ENCODE peak calls at places on chromosomes 5 and 9, in seven cellular contexts. One of them, this sample, is unnamed.

GRCh38 chr9:95724253-95724991 is 151.1 kb upstream of the ERCC6L2 start:
- DNase-seq in sigmoid colon: no peak
- DNase-seq in prostate gland: no peak
- DNase-seq in GM23338: no peak
- DNase-seq in transverse colon: peak
- DNase-seq in Panc1: no peak
- DNase-seq in spleen: no peak
- DNase-seq in this sample: no peak

GRCh38 chr5:989961-990530 is 18.6 kb upstream of the NKD2 start:
- DNase-seq in sigmoid colon: peak
- DNase-seq in prostate gland: no peak
- DNase-seq in GM23338: peak
- DNase-seq in transverse colon: peak
- DNase-seq in Panc1: no peak
- DNase-seq in spleen: no peak
- DNase-seq in this sample: no peak

GRCh38 chr9:136051568-136052432 is 43.3 kb downstream of the NACC2 start:
- DNase-seq in sigmoid colon: peak
- DNase-seq in prostate gland: peak
- DNase-seq in GM23338: peak
- DNase-seq in transverse colon: peak
- DNase-seq in Panc1: peak
- DNase-seq in spleen: peak
- DNase-seq in this sample: peak

GRCh38 chr9:130187523-130187846 is 15.3 kb downstream of the NCS1 start:
- DNase-seq in sigmoid colon: no peak
- DNase-seq in prostate gland: no peak
- DNase-seq in GM23338: no peak
- DNase-seq in transverse colon: no peak
- DNase-seq in Panc1: no peak
- DNase-seq in spleen: no peak
- DNase-seq in this sample: no peak

GRCh38 chr5:110832683-110833082 is 93.9 kb downstream of the SLC25A46 start:
- DNase-seq in sigmoid colon: no peak
- DNase-seq in prostate gland: no peak
- DNase-seq in GM23338: no peak
- DNase-seq in transverse colon: no peak
- DNase-seq in Panc1: no peak
- DNase-seq in spleen: no peak
- DNase-seq in this sample: no peak

GRCh38 chr5:29654990-29655389 is 1538.5 kb upstream of the CDH6 start:
- DNase-seq in sigmoid colon: no peak
- DNase-seq in prostate gland: no peak
- DNase-seq in GM23338: no peak
- DNase-seq in transverse colon: no peak
- DNase-seq in Panc1: no peak
- DNase-seq in spleen: no peak
- DNase-seq in this sample: no peak

GRCh38 chr9:2817987-2818386 is 25.9 kb downstream of the PUM3 start:
- DNase-seq in sigmoid colon: no peak
- DNase-seq in prostate gland: no peak
- DNase-seq in GM23338: no peak
- DNase-seq in transverse colon: no peak
- DNase-seq in Panc1: no peak
- DNase-seq in spleen: no peak
- DNase-seq in this sample: no peak

GRCh38 chr5:42595597-42595996 is 161.0 kb upstream of the CCDC152 start:
- DNase-seq in sigmoid colon: no peak
- DNase-seq in prostate gland: no peak
- DNase-seq in GM23338: peak
- DNase-seq in transverse colon: no peak
- DNase-seq in Panc1: no peak
- DNase-seq in spleen: no peak
- DNase-seq in this sample: no peak

GRCh38 chr9:135132008-135132407 is 44.5 kb downstream of the OLFM1 start:
- DNase-seq in sigmoid colon: no peak
- DNase-seq in prostate gland: no peak
- DNase-seq in GM23338: no peak
- DNase-seq in transverse colon: no peak
- DNase-seq in Panc1: no peak
- DNase-seq in spleen: no peak
- DNase-seq in this sample: no peak

GRCh38 chr5:173673295-173674170 is 57.1 kb upstream of the BOD1 start:
- DNase-seq in sigmoid colon: no peak
- DNase-seq in prostate gland: no peak
- DNase-seq in GM23338: no peak
- DNase-seq in transverse colon: no peak
- DNase-seq in Panc1: no peak
- DNase-seq in spleen: no peak
- DNase-seq in this sample: no peak

GRCh38 chr5:180785794-180786221 is 16.8 kb downstream of the MGAT1 start:
- DNase-seq in sigmoid colon: no peak
- DNase-seq in prostate gland: peak
- DNase-seq in GM23338: peak
- DNase-seq in transverse colon: no peak
- DNase-seq in Panc1: no peak
- DNase-seq in spleen: peak
- DNase-seq in this sample: peak

GRCh38 chr5:124349931-124350330 is 396.5 kb downstream of the ZNF608 start:
- DNase-seq in sigmoid colon: no peak
- DNase-seq in prostate gland: no peak
- DNase-seq in GM23338: no peak
- DNase-seq in transverse colon: no peak
- DNase-seq in Panc1: no peak
- DNase-seq in spleen: no peak
- DNase-seq in this sample: no peak

GRCh38 chr9:125996671-125997509 is 249.7 kb downstream of the PBX3 start:
- DNase-seq in sigmoid colon: peak
- DNase-seq in prostate gland: no peak
- DNase-seq in GM23338: no peak
- DNase-seq in transverse colon: no peak
- DNase-seq in Panc1: no peak
- DNase-seq in spleen: no peak
- DNase-seq in this sample: no peak

GRCh38 chr5:88883059-88883565 is at the start of gene MEF2C:
- DNase-seq in sigmoid colon: peak
- DNase-seq in prostate gland: peak
- DNase-seq in GM23338: peak
- DNase-seq in transverse colon: peak
- DNase-seq in Panc1: no peak
- DNase-seq in spleen: peak
- DNase-seq in this sample: no peak

GRCh38 chr5:73153513-73153912 is 19.5 kb upstream of the TMEM174 start:
- DNase-seq in sigmoid colon: no peak
- DNase-seq in prostate gland: no peak
- DNase-seq in GM23338: no peak
- DNase-seq in transverse colon: no peak
- DNase-seq in Panc1: no peak
- DNase-seq in spleen: no peak
- DNase-seq in this sample: no peak

GRCh38 chr5:67897431-67897830 is 318.1 kb upstream of the PIK3R1 start:
- DNase-seq in sigmoid colon: no peak
- DNase-seq in prostate gland: no peak
- DNase-seq in GM23338: no peak
- DNase-seq in transverse colon: no peak
- DNase-seq in Panc1: no peak
- DNase-seq in spleen: no peak
- DNase-seq in this sample: no peak

GRCh38 chr5:142660196-142660595 is 25.7 kb downstream of the FGF1 start:
- DNase-seq in sigmoid colon: no peak
- DNase-seq in prostate gland: no peak
- DNase-seq in GM23338: no peak
- DNase-seq in transverse colon: no peak
- DNase-seq in Panc1: no peak
- DNase-seq in spleen: no peak
- DNase-seq in this sample: no peak

GRCh38 chr9:134438204-134438788 is 112.0 kb downstream of the RXRA start:
- DNase-seq in sigmoid colon: no peak
- DNase-seq in prostate gland: no peak
- DNase-seq in GM23338: peak
- DNase-seq in transverse colon: no peak
- DNase-seq in Panc1: no peak
- DNase-seq in spleen: no peak
- DNase-seq in this sample: no peak

GRCh38 chr5:68562308-68562707 is 346.8 kb downstream of the PIK3R1 start:
- DNase-seq in sigmoid colon: no peak
- DNase-seq in prostate gland: no peak
- DNase-seq in GM23338: no peak
- DNase-seq in transverse colon: no peak
- DNase-seq in Panc1: no peak
- DNase-seq in spleen: no peak
- DNase-seq in this sample: no peak

GRCh38 chr5:9869616-9870288 is 239.6 kb upstream of the TAS2R1 start:
- DNase-seq in sigmoid colon: no peak
- DNase-seq in prostate gland: no peak
- DNase-seq in GM23338: no peak
- DNase-seq in transverse colon: no peak
- DNase-seq in Panc1: no peak
- DNase-seq in spleen: no peak
- DNase-seq in this sample: peak
- TF ChIP-seq POLR2AphosphoS5 in sigmoid colon: no peak
- TF ChIP-seq POLR2AphosphoS5 in prostate gland: no peak
- TF ChIP-seq POLR2AphosphoS5 in GM23338: no peak
- TF ChIP-seq POLR2AphosphoS5 in transverse colon: no peak
- TF ChIP-seq POLR2AphosphoS5 in Panc1: no peak
- TF ChIP-seq POLR2AphosphoS5 in spleen: no peak
- TF ChIP-seq POLR2AphosphoS5 in this sample: no peak

GRCh38 chr9:114098660-114099522 is at the start of gene KIF12:
- DNase-seq in sigmoid colon: no peak
- DNase-seq in prostate gland: peak
- DNase-seq in GM23338: peak
- DNase-seq in transverse colon: peak
- DNase-seq in Panc1: no peak
- DNase-seq in spleen: no peak
- DNase-seq in this sample: no peak

GRCh38 chr9:114097613-114098020 is 1.5 kb downstream of the KIF12 start:
- DNase-seq in sigmoid colon: no peak
- DNase-seq in prostate gland: no peak
- DNase-seq in GM23338: no peak
- DNase-seq in transverse colon: peak
- DNase-seq in Panc1: no peak
- DNase-seq in spleen: peak
- DNase-seq in this sample: no peak

GRCh38 chr9:114100536-114100935 is 1.4 kb upstream of the KIF12 start:
- DNase-seq in sigmoid colon: no peak
- DNase-seq in prostate gland: no peak
- DNase-seq in GM23338: no peak
- DNase-seq in transverse colon: no peak
- DNase-seq in Panc1: no peak
- DNase-seq in spleen: no peak
- DNase-seq in this sample: no peak

GRCh38 chr9:114098021-114098659 is 952 bp downstream of the KIF12 start:
- DNase-seq in sigmoid colon: no peak
- DNase-seq in prostate gland: peak
- DNase-seq in GM23338: peak
- DNase-seq in transverse colon: peak
- DNase-seq in Panc1: no peak
- DNase-seq in spleen: no peak
- DNase-seq in this sample: no peak

GRCh38 chr9:114099523-114100270 is 605 bp upstream of the KIF12 start:
- DNase-seq in sigmoid colon: no peak
- DNase-seq in prostate gland: no peak
- DNase-seq in GM23338: no peak
- DNase-seq in transverse colon: no peak
- DNase-seq in Panc1: no peak
- DNase-seq in spleen: peak
- DNase-seq in this sample: no peak
- H3K4me3 ChIP-seq in sigmoid colon: no peak
- H3K4me3 ChIP-seq in prostate gland: no peak
- H3K4me3 ChIP-seq in GM23338: peak
- H3K4me3 ChIP-seq in transverse colon: no peak
- H3K4me3 ChIP-seq in Panc1: no peak
- H3K4me3 ChIP-seq in spleen: no peak
- H3K4me3 ChIP-seq in this sample: no peak

DNA sequence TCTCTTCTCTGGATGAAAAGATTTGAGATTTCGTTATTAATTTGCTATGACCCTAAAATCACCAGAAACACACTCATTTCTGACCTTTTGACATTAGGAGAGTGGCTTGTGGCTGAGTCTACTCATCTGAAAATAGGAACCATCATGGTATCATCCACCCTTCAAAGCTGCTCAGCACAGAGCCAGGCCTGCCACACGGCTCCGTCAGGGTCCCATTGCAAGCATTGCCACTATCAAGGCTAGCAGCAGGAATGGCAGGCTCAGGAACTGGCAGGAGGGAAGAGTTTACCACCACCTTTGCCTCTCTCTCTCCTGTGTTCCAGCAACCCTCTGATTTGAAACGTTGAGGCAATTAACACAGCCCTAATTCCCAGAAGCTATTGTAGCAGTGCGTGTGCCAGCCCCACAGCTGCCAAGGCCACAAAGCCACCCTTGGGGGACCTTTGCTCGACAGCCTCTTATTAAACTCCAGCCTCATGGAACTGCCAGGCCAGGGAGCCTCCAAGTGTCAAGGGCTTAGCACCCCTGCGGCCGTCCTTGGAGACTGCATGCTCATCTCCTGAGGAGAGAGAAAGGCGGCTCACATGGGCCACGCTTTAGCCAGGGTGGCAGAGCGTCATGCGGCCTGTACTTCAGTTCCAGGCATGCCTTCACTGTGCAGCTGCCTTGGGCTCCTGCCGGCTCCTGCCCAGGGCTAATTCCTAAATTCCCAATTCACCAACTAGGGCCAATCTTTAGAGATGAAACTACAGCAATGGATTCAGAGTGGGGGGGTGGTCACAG is 145.9 kb downstream of the ROR2 start:
- DNase-seq in sigmoid colon: peak
- DNase-seq in prostate gland: no peak
- DNase-seq in GM23338: no peak
- DNase-seq in transverse colon: no peak
- DNase-seq in Panc1: no peak
- DNase-seq in spleen: no peak
- DNase-seq in this sample: no peak
- TF ChIP-seq POLR2AphosphoS5 in sigmoid colon: no peak
- TF ChIP-seq POLR2AphosphoS5 in prostate gland: no peak
- TF ChIP-seq POLR2AphosphoS5 in GM23338: no peak
- TF ChIP-seq POLR2AphosphoS5 in transverse colon: no peak
- TF ChIP-seq POLR2AphosphoS5 in Panc1: no peak
- TF ChIP-seq POLR2AphosphoS5 in spleen: no peak
- TF ChIP-seq POLR2AphosphoS5 in this sample: no peak

GRCh38 chr9:117665601-117666377 is 38.4 kb upstream of the TLR4 start:
- DNase-seq in sigmoid colon: no peak
- DNase-seq in prostate gland: no peak
- DNase-seq in GM23338: no peak
- DNase-seq in transverse colon: no peak
- DNase-seq in Panc1: no peak
- DNase-seq in spleen: no peak
- DNase-seq in this sample: no peak

GRCh38 chr9:117664419-117664818 is 39.8 kb upstream of the TLR4 start:
- DNase-seq in sigmoid colon: no peak
- DNase-seq in prostate gland: no peak
- DNase-seq in GM23338: no peak
- DNase-seq in transverse colon: no peak
- DNase-seq in Panc1: no peak
- DNase-seq in spleen: no peak
- DNase-seq in this sample: no peak

DNA sequence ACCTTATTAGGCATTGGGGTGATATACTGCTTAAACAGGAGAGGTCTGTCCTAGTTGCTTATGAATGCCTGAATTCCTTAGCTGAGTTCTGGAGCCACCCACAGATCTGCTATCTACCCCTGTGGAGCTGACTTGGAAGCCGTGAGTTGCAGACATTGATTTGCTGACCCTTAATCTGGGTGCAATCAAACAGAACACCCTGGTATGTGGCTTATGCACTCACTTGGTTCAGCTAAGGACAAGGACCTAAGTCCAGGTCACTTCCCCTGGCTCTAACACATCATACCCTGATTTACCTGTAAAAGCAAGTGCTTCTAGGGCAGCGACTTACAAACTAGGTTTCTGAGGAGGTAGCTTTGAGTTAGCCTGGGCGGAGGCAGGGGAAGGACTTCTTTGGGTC is 41.6 kb upstream of the TLR4 start:
- DNase-seq in sigmoid colon: no peak
- DNase-seq in prostate gland: no peak
- DNase-seq in GM23338: no peak
- DNase-seq in transverse colon: no peak
- DNase-seq in Panc1: no peak
- DNase-seq in spleen: no peak
- DNase-seq in this sample: no peak
- H3K4me3 ChIP-seq in sigmoid colon: no peak
- H3K4me3 ChIP-seq in prostate gland: no peak
- H3K4me3 ChIP-seq in GM23338: no peak
- H3K4me3 ChIP-seq in transverse colon: no peak
- H3K4me3 ChIP-seq in Panc1: no peak
- H3K4me3 ChIP-seq in spleen: no peak
- H3K4me3 ChIP-seq in this sample: no peak